ENCODE peak calls at places on chromosomes 1 and 21, in nine cellular contexts. A is mammary epithelial cell; K is adrenal gland; U is heart left ventricle; V is colonic mucosa; S is hepatocyte; I is CD8-positive, alpha-beta memory T cell; Y is fibroblast of lung; G is left ventricle myocardium inferior. H is an unnamed sample. For H3K36me3, the result is how much of the 10 kb centered on the place peaks cover.

GRCh38 chr1:71190843-71191242 is 110.0 kb upstream of the ZRANB2 start:
- DNase-seq in V (no peak), I (no peak), A (no peak), U (no peak), K (no peak), G (no peak), S (no peak), Y (no peak), H (no peak)

GRCh38 chr1:226135059-226135651 is 51.4 kb downstream of the ACBD3 start:
- DNase-seq in I (no peak), K (peak), V (peak), A (no peak), G (peak), S (peak), Y (peak), U (peak), H (peak)

GRCh38 chr1:184078564-184079107 is 27.1 kb downstream of the TSEN15 start:
- DNase-seq in G (no peak), A (no peak), U (no peak), I (no peak), V (no peak), K (no peak), Y (peak), S (peak), H (no peak)

GRCh38 chr1:109802136-109802900 is 38.6 kb upstream of the EPS8L3 start:
- DNase-seq in A (no peak), Y (no peak), S (no peak), U (no peak), I (peak), K (no peak), V (peak), G (no peak), H (no peak)

GRCh38 chr1:111988743-111989453 is 570 bp downstream of the KCND3 start:
- DNase-seq in V (peak), U (peak), S (peak), I (no peak), K (no peak), G (peak), Y (no peak), A (no peak), H (peak)

GRCh38 chr1:165257969-165258459 is 98.5 kb downstream of the LMX1A start:
- DNase-seq in A (peak), S (peak), Y (peak), G (peak), I (no peak), U (peak), V (peak), K (peak), H (no peak)

GRCh38 chr1:226657788-226658537 is 81.1 kb downstream of the ITPKB start:
- DNase-seq in G (no peak), S (no peak), K (no peak), V (no peak), A (peak), U (no peak), Y (no peak), I (no peak), H (no peak)

GRCh38 chr21:8993284-8993942 is 1528.0 kb upstream of the TPTE start:
- DNase-seq in G (no peak), K (no peak), U (no peak), A (no peak), Y (no peak), S (no peak), I (no peak), V (no peak), H (no peak)

GRCh38 chr21:45319461-45320211 is 31.9 kb upstream of the POFUT2 start:
- DNase-seq in K (peak), G (peak), U (peak), Y (peak), V (no peak), I (no peak), A (no peak), S (no peak), H (peak)

GRCh38 chr1:150528997-150529396 is 13.4 kb downstream of the FALEC start:
- DNase-seq in V (no peak), I (no peak), Y (peak), U (no peak), S (no peak), K (no peak), A (peak), G (no peak), H (no peak)

GRCh38 chr1:193916452-193916851 is 730.0 kb upstream of the B3GALT2 start:
- DNase-seq in G (no peak), S (no peak), U (no peak), V (no peak), K (no peak), I (no peak), Y (no peak), A (no peak), H (no peak)

GRCh38 chr1:59564192-59564891 is 250.4 kb upstream of the HOOK1 start:
- DNase-seq in G (no peak), K (no peak), V (no peak), I (no peak), Y (no peak), S (no peak), A (no peak), U (no peak), H (no peak)

GRCh38 chr1:206075786-206076725 is 23.1 kb downstream of the RHEX start:
- DNase-seq in V (no peak), S (peak), A (peak), K (no peak), I (no peak), Y (peak), U (no peak), G (no peak), H (no peak)

GRCh38 chr1:169745015-169745861 is 11.4 kb upstream of the SELE start:
- DNase-seq in A (no peak), K (peak), S (no peak), U (peak), G (no peak), I (no peak), V (no peak), Y (peak), H (no peak)

GRCh38 chr1:245290836-245291235 is 136.1 kb downstream of the KIF26B start:
- DNase-seq in V (no peak), Y (peak), G (no peak), K (no peak), U (no peak), A (no peak), I (no peak), S (peak), H (no peak)

GRCh38 chr1:229535226-229535625 is 23.3 kb downstream of the ABCB10 start:
- DNase-seq in A (no peak), U (no peak), Y (no peak), S (no peak), K (no peak), I (no peak), V (no peak), G (no peak), H (no peak)

GRCh38 chr21:35050348-35051286 is 1.5 kb upstream of the RUNX1 start:
- DNase-seq in S (no peak), U (no peak), Y (peak), K (no peak), I (no peak), G (no peak), V (no peak), A (peak), H (no peak)

GRCh38 chr1:175195798-175196197 is 3.2 kb upstream of the KIAA0040 start:
- DNase-seq in Y (no peak), K (no peak), I (no peak), V (no peak), A (peak), G (no peak), U (no peak), S (no peak), H (no peak)

GRCh38 chr1:224519874-224520273 is 85.3 kb upstream of the WDR26 start:
- DNase-seq in V (no peak), Y (no peak), A (no peak), S (no peak), I (no peak), G (no peak), K (no peak), U (no peak), H (no peak)

GRCh38 chr1:197178998-197179397 is 32.5 kb upstream of the ASPM start:
- DNase-seq in Y (peak), S (no peak), U (no peak), K (no peak), A (no peak), V (no peak), I (no peak), G (no peak), H (no peak)

GRCh38 chr1:15146971-15147376 is 6.6 kb upstream of the TMEM51 start:
- DNase-seq in I (no peak), Y (no peak), K (peak), S (no peak), A (no peak), U (no peak), G (no peak), V (no peak), H (no peak)

GRCh38 chr1:3439346-3439745 is 15.1 kb upstream of the ARHGEF16 start:
- DNase-seq in V (no peak), I (no peak), Y (no peak), G (no peak), S (no peak), A (no peak), K (no peak), U (no peak), H (no peak)

GRCh38 chr1:180884588-180885300 is 28.0 kb upstream of the KIAA1614 start:
- DNase-seq in I (no peak), K (no peak), U (no peak), S (no peak), Y (no peak), G (no peak), A (no peak), V (no peak), H (no peak)

GRCh38 chr1:235403598-235403997 is 36.4 kb downstream of the TBCE start:
- DNase-seq in U (no peak), S (no peak), Y (no peak), K (no peak), I (no peak), V (no peak), G (no peak), A (peak), H (no peak)

GRCh38 chr21:42983102-42983501 is 8.7 kb downstream of the PKNOX1 start:
- DNase-seq in G (no peak), K (no peak), S (no peak), I (no peak), V (no peak), Y (peak), U (no peak), A (no peak), H (no peak)

GRCh38 chr1:51266791-51267190 is 30.7 kb downstream of the RNF11 start:
- DNase-seq in S (no peak), V (no peak), I (no peak), A (no peak), U (no peak), Y (no peak), K (no peak), G (no peak), H (no peak)

GRCh38 chr1:91499346-91499745 is 1.3 kb upstream of the CDC7 start:
- DNase-seq in I (no peak), U (no peak), A (no peak), S (no peak), V (no peak), Y (no peak), K (no peak), G (no peak), H (no peak)

GRCh38 chr1:34884961-34885360 is 25.4 kb upstream of the SMIM12 start:
- DNase-seq in I (no peak), K (no peak), V (no peak), S (no peak), G (no peak), A (no peak), U (no peak), Y (no peak), H (no peak)

GRCh38 chr21:31837613-31838390 is 35.0 kb upstream of the HUNK start:
- DNase-seq in I (no peak), G (no peak), Y (no peak), A (no peak), V (no peak), U (no peak), K (no peak), S (no peak), H (no peak)

GRCh38 chr1:25875154-25875855 is at the start of gene PAQR7:
- DNase-seq in I (peak), V (peak), Y (peak), G (peak), K (peak), S (peak), A (peak), U (peak), H (peak)

GRCh38 chr1:18734461-18735368 is 104.1 kb downstream of the PAX7 start:
- DNase-seq in G (no peak), Y (no peak), U (no peak), A (no peak), V (no peak), K (no peak), I (no peak), S (no peak), H (peak)

GRCh38 chr1:8384577-8384976 is 66.7 kb downstream of the SLC45A1 start:
- DNase-seq in A (no peak), V (no peak), Y (peak), I (no peak), K (no peak), G (no peak), S (no peak), U (no peak), H (no peak)

DNA sequence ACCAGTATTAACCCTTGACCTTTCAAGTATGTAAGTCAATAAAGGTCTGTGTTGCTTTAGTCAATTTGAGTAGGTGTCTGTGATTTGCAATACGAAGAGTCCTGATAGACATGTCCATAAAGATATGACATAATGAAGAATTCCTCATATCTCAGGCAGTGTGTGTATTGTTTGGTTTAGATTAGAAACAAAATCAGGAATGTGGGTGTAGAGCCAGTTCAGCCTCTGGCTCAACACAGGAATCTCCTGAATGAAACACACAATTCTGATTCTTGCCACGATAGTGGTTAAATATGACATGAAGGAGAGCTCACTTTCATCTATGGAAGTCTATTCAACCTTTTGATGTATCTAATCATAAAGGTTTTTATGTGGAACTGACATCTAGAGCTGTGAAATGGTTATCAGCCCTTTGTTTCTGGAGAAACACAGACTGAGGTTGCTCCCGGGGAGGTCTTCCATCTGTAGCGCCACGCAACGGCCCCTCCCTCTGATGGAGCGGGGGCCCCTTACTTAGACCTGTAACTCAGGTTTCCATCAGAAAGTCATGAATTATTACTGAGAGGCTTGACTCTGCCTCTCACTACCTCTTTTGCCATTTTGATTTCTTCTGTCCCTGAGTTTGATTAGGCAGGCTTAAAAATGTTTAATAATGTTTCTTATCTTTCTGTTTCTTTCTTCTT is 19.5 kb downstream of the TSPAN2 start:
- DNase-seq in V (no peak), A (peak), Y (peak), G (no peak), U (no peak), I (no peak), S (peak), K (no peak), H (no peak)
- H3K4me3 ChIP-seq in V (no peak), A (no peak), Y (no peak), G (no peak), U (no peak), I (no peak), S (no peak), K (no peak), H (no peak)

DNA sequence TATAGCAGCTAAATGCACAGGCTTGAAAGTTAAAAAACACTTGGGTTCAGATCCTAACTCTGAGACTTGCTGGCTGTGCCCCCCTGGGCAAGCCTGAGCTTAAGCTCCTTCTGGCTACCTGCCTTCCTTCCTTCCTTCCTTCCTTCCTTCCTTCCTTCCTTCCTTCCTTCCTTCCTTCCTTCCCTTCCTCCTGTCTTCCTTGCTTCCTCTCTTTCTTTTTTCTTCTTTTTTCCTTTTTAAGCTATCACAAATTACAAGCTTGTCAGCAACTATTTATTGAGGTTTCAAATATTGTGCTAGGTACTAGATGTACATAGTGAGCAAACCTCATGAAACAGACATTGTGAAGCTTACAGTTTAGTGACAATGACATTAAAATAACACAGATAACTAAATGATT is 15.1 kb downstream of the SGIP1 start:
- DNase-seq in G (no peak), K (no peak), I (no peak), A (no peak), U (no peak), S (no peak), Y (no peak), V (no peak), H (no peak)
- H3K27ac ChIP-seq in G (no peak), K (no peak), I (no peak), A (no peak), U (no peak), S (no peak), Y (no peak), V (no peak), H (no peak)

DNA sequence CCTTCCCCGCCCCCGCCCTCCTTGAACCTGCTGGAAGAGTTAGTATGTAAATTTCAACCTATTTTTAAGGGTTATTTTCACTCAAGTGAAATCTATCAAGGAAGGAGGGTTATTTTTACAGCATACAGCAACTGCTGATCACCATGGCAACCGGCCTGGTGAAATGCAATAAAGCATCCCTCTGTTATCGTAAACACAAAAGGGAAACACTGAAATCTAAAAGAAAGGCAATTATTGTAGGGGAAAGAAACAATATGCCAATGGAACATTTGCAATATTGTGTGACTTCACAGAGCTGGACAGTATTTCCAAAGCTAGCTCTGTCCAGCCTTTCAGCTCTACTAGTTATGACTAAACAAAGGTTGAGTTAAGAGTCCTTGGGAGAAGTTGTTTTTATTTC is 588.3 kb upstream of the PBX1 start:
- DNase-seq in V (no peak), U (no peak), G (no peak), S (no peak), Y (no peak), A (no peak), K (no peak), I (no peak), H (no peak)
- H3K36me3 ChIP-seq in V (under half), U (under half), G (under half), S (under half), Y (under half), A (under half), K (under half), I (under half), H (under half)

GRCh38 chr21:37061926-37062591 is 10.8 kb downstream of the PIGP start:
- DNase-seq in Y (peak), K (no peak), U (no peak), A (no peak), V (no peak), S (no peak), G (no peak), I (no peak), H (no peak)

GRCh38 chr21:37060296-37060695 is 12.6 kb downstream of the PIGP start:
- DNase-seq in S (peak), A (peak), U (no peak), K (peak), I (no peak), V (peak), G (no peak), Y (peak), H (peak)

GRCh38 chr21:37064841-37065240 is 8.0 kb downstream of the PIGP start:
- DNase-seq in G (no peak), Y (no peak), V (no peak), U (no peak), A (no peak), I (no peak), S (no peak), K (no peak), H (no peak)

GRCh38 chr21:37063433-37063832 is 9.4 kb downstream of the PIGP start:
- DNase-seq in U (no peak), S (no peak), A (no peak), G (no peak), Y (no peak), I (no peak), K (no peak), V (no peak), H (no peak)

DNA sequence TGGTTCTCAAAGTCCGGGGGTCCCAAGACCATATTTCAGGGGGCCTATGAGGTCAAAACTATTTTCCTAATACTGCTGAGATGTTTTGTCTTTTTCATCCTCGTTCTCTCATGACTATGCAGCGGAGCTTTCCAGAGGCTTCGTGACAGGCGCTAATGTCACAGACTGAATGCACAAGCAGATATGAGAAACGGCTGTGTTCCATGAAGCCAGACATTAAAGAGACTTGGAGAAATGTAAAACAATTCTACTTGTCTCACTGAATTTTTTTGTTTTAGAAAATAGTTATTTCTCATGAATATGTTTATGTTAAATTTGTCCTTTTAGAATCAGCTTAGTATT is 10.3 kb downstream of the PIGP start:
- DNase-seq in Y (no peak), U (no peak), V (no peak), A (no peak), S (no peak), G (no peak), I (no peak), K (no peak), H (no peak)
- H3K4me3 ChIP-seq in Y (no peak), U (no peak), V (no peak), A (no peak), S (no peak), G (no peak), I (no peak), K (no peak), H (no peak)

DNA sequence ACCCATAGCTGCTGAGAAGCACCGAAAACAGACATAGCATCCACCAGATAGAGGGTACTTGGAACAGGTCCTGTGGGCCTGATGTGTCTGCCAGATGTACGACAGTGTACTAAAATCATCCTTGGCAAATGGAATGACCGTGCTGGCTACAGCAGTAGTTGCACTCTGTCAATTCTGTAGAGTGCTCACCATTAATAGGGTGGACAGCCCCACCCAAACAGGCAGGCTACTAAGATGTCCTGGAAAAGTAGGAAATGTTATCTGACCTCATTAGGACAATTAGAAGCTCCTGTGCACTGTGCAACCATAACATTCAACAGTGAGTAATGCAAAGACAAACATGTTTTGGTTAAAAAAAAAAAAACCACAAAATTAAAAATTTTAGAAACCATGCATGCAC is 106.2 kb downstream of the PTPN14 start:
- DNase-seq in I (no peak), S (no peak), A (no peak), G (no peak), K (no peak), Y (peak), V (no peak), U (no peak), H (no peak)
- H3K27ac ChIP-seq in I (no peak), S (peak), A (peak), G (peak), K (peak), Y (peak), V (no peak), U (no peak), H (no peak)